ENCODE peak calls at places on chromosomes 12 and 14, in eight cellular contexts. V is AG04450, F is GM12865, Y is WERI-Rb-1, G is fibroblast of mammary gland, T is fibroblast of pulmonary artery, D is pancreas, B is lung. R is an unnamed sample.

GRCh38 chr12:21837847-21838246 is 63.3 kb upstream of the KCNJ8 start:
- DNase-seq in V (no peak), G (no peak), B (no peak), D (no peak), Y (no peak), F (no peak), T (no peak), R (no peak)

GRCh38 chr14:54343276-54344121 is 53.3 kb upstream of the CDKN3 start:
- DNase-seq in D (no peak), B (no peak), Y (no peak), G (peak), V (no peak), F (no peak), T (no peak), R (no peak)

GRCh38 chr12:74412607-74413230 is 124.9 kb upstream of the ATXN7L3B start:
- DNase-seq in Y (no peak), V (no peak), B (no peak), T (peak), F (peak), G (peak), D (no peak), R (no peak)

GRCh38 chr12:101655400-101655799 is 42.0 kb upstream of the CHPT1 start:
- DNase-seq in D (no peak), T (no peak), F (no peak), G (no peak), Y (no peak), V (no peak), B (no peak), R (no peak)

GRCh38 chr12:101892794-101893193 is 15.4 kb downstream of the DRAM1 start:
- DNase-seq in V (no peak), B (no peak), Y (no peak), F (no peak), T (no peak), G (no peak), D (no peak), R (no peak)

GRCh38 chr12:53054112-53054878 is 4.4 kb downstream of the TNS2 start:
- DNase-seq in F (peak), D (peak), G (peak), Y (peak), B (peak), T (peak), V (no peak), R (peak)

GRCh38 chr12:54041097-54041690 is 8.3 kb downstream of the HOXC5 start:
- DNase-seq in T (no peak), D (no peak), V (no peak), Y (no peak), F (no peak), G (no peak), B (no peak), R (no peak)

GRCh38 chr12:56916296-56916995 is 17.8 kb downstream of the SDR9C7 start:
- DNase-seq in D (no peak), Y (no peak), F (no peak), G (no peak), T (no peak), B (no peak), V (no peak), R (no peak)

GRCh38 chr14:67566908-67567307 is 33.2 kb downstream of the PIGH start:
- DNase-seq in B (no peak), D (peak), F (no peak), G (no peak), Y (peak), T (peak), V (no peak), R (no peak)

GRCh38 chr14:61695695-61696527 is 598 bp downstream of the HIF1A start:
- DNase-seq in G (no peak), D (peak), Y (peak), T (peak), V (no peak), B (peak), F (peak), R (peak)

GRCh38 chr12:110073049-110073831 is 24.9 kb upstream of the C12orf76 start:
- DNase-seq in F (peak), B (peak), Y (no peak), V (no peak), T (no peak), D (no peak), G (peak), R (peak)

GRCh38 chr12:53292441-53292840 is 2.9 kb upstream of the PFDN5 start:
- DNase-seq in G (no peak), D (no peak), B (no peak), F (no peak), T (no peak), V (no peak), Y (no peak), R (no peak)

GRCh38 chr14:61644834-61645233 is 50.5 kb upstream of the HIF1A start:
- DNase-seq in B (no peak), F (peak), G (no peak), T (no peak), D (no peak), Y (peak), V (no peak), R (peak)

GRCh38 chr12:49272790-49273725 is 8.2 kb downstream of the TUBA1C start:
- DNase-seq in D (peak), V (no peak), B (no peak), T (no peak), G (no peak), F (no peak), Y (no peak), R (no peak)

GRCh38 chr12:30450872-30451271 is 244.8 kb downstream of the IPO8 start:
- DNase-seq in V (no peak), G (peak), T (peak), D (no peak), B (no peak), Y (no peak), F (no peak), R (no peak)

GRCh38 chr12:123036471-123037285 is 56.2 kb downstream of the ARL6IP4 start:
- DNase-seq in T (no peak), Y (no peak), F (no peak), B (no peak), G (no peak), V (no peak), D (peak), R (no peak)

GRCh38 chr14:44529026-44529425 is 21.9 kb upstream of the FSCB start:
- DNase-seq in G (no peak), T (peak), B (no peak), F (no peak), D (no peak), Y (no peak), V (no peak), R (no peak)

GRCh38 chr12:130764073-130764472 is 48.0 kb upstream of the RIMBP2 start:
- DNase-seq in F (no peak), G (peak), T (peak), Y (no peak), D (no peak), V (no peak), B (no peak), R (no peak)

GRCh38 chr14:41609704-41610183 is 3.1 kb downstream of the LRFN5 start:
- DNase-seq in Y (peak), T (peak), V (no peak), F (no peak), D (peak), G (peak), B (no peak), R (no peak)

GRCh38 chr12:19410211-19410610 is 29.1 kb upstream of the AEBP2 start:
- DNase-seq in V (no peak), T (no peak), G (no peak), B (no peak), F (no peak), D (no peak), Y (no peak), R (no peak)

GRCh38 chr12:109763201-109763841 is 49.7 kb downstream of the FAM222A start:
- DNase-seq in T (peak), F (peak), G (peak), V (no peak), D (peak), B (no peak), Y (peak), R (no peak)

GRCh38 chr12:43291516-43291915 is 260.5 kb downstream of the ADAMTS20 start:
- DNase-seq in D (no peak), F (no peak), B (no peak), Y (no peak), G (peak), V (peak), T (peak), R (no peak)

GRCh38 chr12:79737875-79738718 is 47.3 kb upstream of the PAWR start:
- DNase-seq in B (no peak), D (no peak), Y (peak), F (peak), G (peak), T (peak), V (no peak), R (peak)

GRCh38 chr12:132837693-132838463 is 9.2 kb upstream of the GOLGA3 start:
- DNase-seq in V (no peak), F (no peak), D (no peak), T (no peak), B (no peak), Y (peak), G (peak), R (no peak)

GRCh38 chr12:57190821-57191220 is 25.8 kb upstream of the NXPH4 start:
- DNase-seq in F (no peak), G (no peak), Y (no peak), T (no peak), B (no peak), V (no peak), D (no peak), R (no peak)

GRCh38 chr14:36580141-36580855 is 2.1 kb downstream of the NKX2-8 start:
- DNase-seq in G (no peak), Y (no peak), T (no peak), V (no peak), D (no peak), B (no peak), F (no peak), R (peak)

GRCh38 chr12:77070382-77071294 is 5.3 kb upstream of the E2F7 start:
- DNase-seq in G (peak), B (no peak), V (no peak), Y (no peak), T (no peak), F (peak), D (no peak), R (peak)

GRCh38 chr12:29499235-29499634 is 1.7 kb upstream of the OVCH1 start:
- DNase-seq in D (no peak), B (no peak), V (no peak), G (no peak), F (peak), T (no peak), Y (no peak), R (no peak)

GRCh38 chr14:55160989-55161388 is 30.4 kb downstream of the DLGAP5 start:
- DNase-seq in D (no peak), G (peak), V (no peak), T (peak), B (no peak), Y (no peak), F (peak), R (peak)

GRCh38 chr14:90677484-90678045 is 138.7 kb downstream of the TTC7B start:
- DNase-seq in B (no peak), D (no peak), Y (no peak), G (peak), V (no peak), T (peak), F (no peak), R (no peak)

GRCh38 chr12:121767525-121768016 is 25.9 kb downstream of the RHOF start:
- DNase-seq in V (no peak), G (peak), B (no peak), F (no peak), D (no peak), T (peak), Y (peak), R (no peak)

GRCh38 chr12:48572326-48572725 is 2.5 kb upstream of the LALBA start:
- DNase-seq in B (no peak), Y (no peak), G (no peak), D (no peak), F (no peak), V (no peak), T (peak), R (no peak)

GRCh38 chr14:106691601-106692291 is 1165.4 kb downstream of the TMEM121 start:
- DNase-seq in T (no peak), V (no peak), B (no peak), D (peak), Y (peak), F (peak), G (no peak), R (peak)
- TF ChIP-seq CTCF in T (no peak), V (no peak), B (no peak), D (no peak), Y (peak), F (peak), G (peak), R (peak)

DNA sequence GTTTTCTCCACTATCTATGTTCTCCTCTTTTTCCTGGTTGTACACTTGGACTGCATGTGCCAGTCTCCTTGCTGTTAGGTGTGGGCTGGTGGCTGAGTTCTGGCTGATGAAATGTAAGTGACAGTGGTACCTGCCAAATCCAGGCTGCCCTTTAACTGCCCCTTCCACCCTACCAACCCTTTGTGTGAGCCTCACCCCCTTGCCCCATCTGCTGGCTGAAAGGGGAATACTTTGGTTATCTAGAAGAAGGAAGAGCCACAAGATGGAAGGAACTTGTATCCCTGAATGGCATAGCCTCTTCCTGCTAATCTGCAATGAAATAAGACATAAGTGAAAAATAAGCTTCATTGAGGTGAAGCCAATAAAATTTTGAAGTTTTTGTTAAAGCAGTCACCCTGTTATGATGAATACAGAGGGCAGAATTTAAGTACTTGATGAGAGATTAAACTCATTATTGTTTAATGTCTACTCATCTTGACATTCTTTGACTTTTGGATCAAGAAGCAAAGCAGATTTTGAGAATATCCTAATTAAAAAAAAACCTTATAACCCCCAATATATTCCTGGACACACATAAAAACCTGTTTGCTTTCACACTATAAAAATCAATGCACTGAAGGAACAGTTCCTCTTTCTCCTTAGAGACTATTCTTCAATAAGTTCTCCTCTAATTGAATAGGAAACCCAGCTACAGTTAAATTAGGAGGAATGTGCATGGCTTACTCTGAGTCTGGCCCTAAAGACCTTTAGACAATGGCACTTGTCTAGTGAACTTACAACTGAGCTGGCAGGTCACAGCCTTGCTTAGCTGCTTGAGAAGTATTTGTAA is 262.6 kb upstream of the BTG1 start:
- DNase-seq in T (peak), Y (peak), V (no peak), B (peak), D (no peak), F (peak), G (peak), R (no peak)
- TF ChIP-seq CTCF in T (peak), Y (peak), V (peak), B (peak), D (no peak), F (peak), G (peak), R (peak)

DNA sequence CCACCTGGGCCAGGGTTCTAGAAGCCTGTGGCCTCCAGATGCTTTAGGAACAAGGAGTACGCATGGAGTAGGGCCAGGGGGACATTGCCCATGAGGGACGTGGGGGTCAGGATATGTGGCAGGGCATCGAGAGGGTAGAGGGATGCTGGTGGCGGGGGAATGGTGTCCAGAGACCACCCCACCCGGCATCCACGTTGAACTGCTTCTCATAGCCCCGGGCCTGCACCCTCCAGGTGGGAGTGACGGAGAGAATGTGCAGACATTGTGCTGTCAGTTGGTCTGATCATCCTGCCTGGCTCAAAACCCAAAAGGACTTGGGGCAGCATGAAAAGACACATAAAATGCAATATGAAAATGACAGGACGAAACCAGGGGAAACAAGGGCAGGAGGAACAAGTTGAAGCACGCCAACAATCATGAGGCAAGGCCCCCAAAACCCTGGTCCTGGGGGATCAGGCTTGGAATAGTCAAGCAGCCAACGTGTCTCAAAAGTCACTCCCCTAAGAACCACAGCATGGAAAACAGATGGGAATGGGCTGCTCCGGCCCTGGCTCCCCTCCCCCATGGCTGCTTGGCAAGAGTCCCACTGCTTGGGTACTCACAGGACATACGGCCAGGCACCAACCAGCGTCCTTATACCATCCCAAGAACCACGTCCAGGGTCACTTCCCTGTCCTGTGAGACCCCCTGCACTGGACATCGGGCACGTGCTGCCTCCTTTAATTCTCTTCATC is 117.9 kb downstream of the DICER1 start:
- DNase-seq in T (no peak), D (no peak), Y (no peak), B (peak), F (no peak), G (no peak), V (no peak), R (peak)
- TF ChIP-seq CTCF in T (no peak), D (no peak), Y (no peak), B (no peak), F (no peak), G (no peak), V (no peak), R (no peak)

DNA sequence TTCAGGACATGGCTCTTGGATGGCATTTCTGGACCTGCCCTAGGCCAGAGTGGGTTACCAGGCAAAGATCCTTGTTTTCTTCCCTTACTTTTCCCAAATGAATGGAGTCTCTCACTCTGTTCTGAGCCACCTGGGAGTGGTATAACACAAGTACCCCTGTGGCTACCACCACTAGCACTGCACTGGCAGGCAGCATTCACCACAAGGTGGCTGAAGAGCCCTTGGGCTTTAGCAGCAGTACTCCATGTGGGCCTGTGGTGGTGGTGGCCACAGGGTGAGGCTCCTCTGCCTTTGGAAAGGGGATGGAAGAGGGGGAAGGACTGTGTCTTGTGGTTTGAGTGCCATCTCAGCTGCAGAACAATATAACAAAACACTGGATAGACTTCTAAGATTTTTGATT is 38.0 kb upstream of the LMNTD1 start:
- DNase-seq in D (no peak), T (peak), Y (peak), V (no peak), F (no peak), B (no peak), G (peak), R (no peak)
- TF ChIP-seq CTCF in D (no peak), T (peak), Y (peak), V (peak), F (no peak), B (no peak), G (peak), R (no peak)

GRCh38 chr14:21825147-21825743 is 151.6 kb upstream of the OR4E1 start:
- DNase-seq in F (peak), D (no peak), V (no peak), G (peak), B (no peak), Y (peak), T (peak), R (peak)
- TF ChIP-seq CTCF in F (peak), D (no peak), V (peak), G (peak), B (no peak), Y (peak), T (peak), R (peak)